ENCODE peak calls at places on chromosomes 3 and 15, in eight cellular contexts. S, D, P, H, L, Q, V and W are unnamed samples.

GRCh38 chr15:101031203-101031602 is 112.0 kb downstream of the LRRK1 start:
- DNase-seq in V (peak; percentile 47), H (peak; percentile 32), D (no peak), P (no peak), L (no peak), Q (peak; percentile 78), S (no peak), W (no peak)

GRCh38 chr3:2579206-2579605 is 480.5 kb downstream of the CNTN4 start:
- DNase-seq in L (no peak), V (no peak), H (no peak), S (no peak), P (no peak), D (no peak), Q (no peak), W (no peak)

GRCh38 chr15:76626611-76627010 is 278.5 kb downstream of the SCAPER start:
- DNase-seq in L (no peak), D (no peak), S (no peak), P (no peak), V (no peak), Q (no peak), H (no peak), W (no peak)

GRCh38 chr15:70058642-70059360 is 38.9 kb downstream of the TLE3 start:
- DNase-seq in D (peak; percentile 2), S (no peak), L (no peak), V (peak; percentile 53), P (no peak), Q (no peak), H (no peak), W (no peak)

GRCh38 chr3:127597020-127597771 is 1.0 kb upstream of the MCM2 start:
- DNase-seq in Q (no peak), D (no peak), S (peak; percentile 43), H (no peak), V (no peak), P (no peak), L (no peak), W (no peak)

GRCh38 chr3:40505599-40506462 is at the start of gene ZNF620:
- DNase-seq in H (peak; percentile 54), P (peak; percentile 41), D (peak; percentile 88), Q (peak; percentile 62), V (peak; percentile 89), S (peak; percentile 74), L (peak; percentile 90), W (peak; percentile 36)

GRCh38 chr3:177724020-177724638 is 526.8 kb upstream of the TBL1XR1 start:
- DNase-seq in Q (no peak), S (no peak), D (peak; percentile 91), H (no peak), V (peak; percentile 83), L (no peak), P (no peak), W (no peak)

GRCh38 chr15:42650208-42651066 is 75.0 kb downstream of the STARD9 start:
- DNase-seq in P (peak; percentile 18), V (no peak), D (peak; percentile 53), L (peak; percentile 69), S (peak; percentile 53), H (peak; percentile 88), Q (peak; percentile 63), W (peak; percentile 85)

GRCh38 chr3:57794951-57795350 is 38.8 kb downstream of the SLMAP start:
- DNase-seq in V (no peak), Q (no peak), P (no peak), L (no peak), S (no peak), H (no peak), D (no peak), W (no peak)

GRCh38 chr3:57792198-57792597 is 36.1 kb downstream of the SLMAP start:
- DNase-seq in D (no peak), P (no peak), L (no peak), V (no peak), Q (no peak), S (no peak), H (no peak), W (no peak)

GRCh38 chr3:57796261-57796660 is 40.2 kb downstream of the SLMAP start:
- DNase-seq in V (no peak), H (peak; percentile 19), L (no peak), P (no peak), Q (no peak), S (no peak), D (no peak), W (no peak)

GRCh38 chr3:57794501-57794900 is 38.4 kb downstream of the SLMAP start:
- DNase-seq in L (no peak), P (no peak), S (no peak), H (no peak), V (no peak), Q (no peak), D (no peak), W (no peak)

GRCh38 chr3:57793737-57794187 is 37.7 kb downstream of the SLMAP start:
- DNase-seq in V (no peak), D (no peak), L (no peak), H (peak; percentile 26), Q (peak; percentile 44), S (no peak), P (no peak), W (no peak)
- H3K27ac ChIP-seq in V (no peak overlapping the region), D (no peak overlapping the region), L (no peak overlapping the region), H (peak overlapping the region; percentile 49), Q (peak overlapping the region; percentile 53), S (no peak overlapping the region), P (peak overlapping the region; percentile 47), W (no peak overlapping the region)

GRCh38 chr15:25408929-25409328 is 29.9 kb downstream of the UBE3A start:
- DNase-seq in P (no peak), V (no peak), D (no peak), L (no peak), H (no peak), Q (no peak), S (no peak), W (no peak)

GRCh38 chr15:25407950-25408349 is 30.9 kb downstream of the UBE3A start:
- DNase-seq in H (no peak), D (no peak), L (no peak), V (peak; percentile 44), S (no peak), Q (no peak), P (no peak), W (no peak)

GRCh38 chr15:25408428-25408827 is 30.4 kb downstream of the UBE3A start:
- DNase-seq in L (no peak), D (no peak), Q (no peak), S (no peak), P (no peak), V (no peak), H (peak; percentile 31), W (no peak)

GRCh38 chr15:25406846-25407245 is 32.0 kb downstream of the UBE3A start:
- DNase-seq in V (no peak), L (no peak), P (no peak), H (no peak), S (no peak), Q (no peak), D (no peak), W (no peak)

DNA sequence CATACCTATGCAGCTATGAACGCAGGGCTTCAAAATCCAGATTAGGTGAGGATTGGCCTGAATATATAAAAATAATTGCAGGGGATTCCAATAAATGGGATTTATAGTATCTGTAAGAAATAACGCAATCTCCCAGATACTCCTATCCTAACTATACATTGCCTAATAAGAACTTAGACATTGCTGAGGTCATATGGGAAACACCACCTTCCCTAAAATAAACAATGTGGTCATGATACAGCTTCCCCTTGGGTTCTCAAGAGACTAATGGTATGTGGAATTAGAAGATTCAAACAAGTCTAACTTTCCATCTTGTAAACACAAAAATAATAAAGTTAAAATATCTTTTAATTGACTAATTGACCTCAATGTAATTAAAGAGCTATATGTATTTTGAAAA is 28.2 kb downstream of the UBE3A start:
- DNase-seq in H (peak; percentile 75), Q (no peak), P (no peak), S (no peak), V (no peak), D (no peak), L (no peak), W (no peak)
- H3K9me3 ChIP-seq in H (no peaks in the 10 kb centered on the region), Q (no peaks in the 10 kb centered on the region), P (no peaks in the 10 kb centered on the region), S (no peaks in the 10 kb centered on the region), V (no peaks in the 10 kb centered on the region), D (no peaks in the 10 kb centered on the region), L (no peaks in the 10 kb centered on the region), W (peaks cover 4% of the 10 kb centered on the region)

GRCh38 chr3:85785766-85786165 is 827.0 kb downstream of the CADM2 start:
- DNase-seq in L (no peak), D (no peak), H (no peak), S (no peak), Q (no peak), V (no peak), P (no peak), W (no peak)

GRCh38 chr3:85783331-85783730 is 824.5 kb downstream of the CADM2 start:
- DNase-seq in P (no peak), S (no peak), V (no peak), D (peak; percentile 30), Q (no peak), L (no peak), H (no peak), W (no peak)

GRCh38 chr3:85780806-85781205 is 822.0 kb downstream of the CADM2 start:
- DNase-seq in L (no peak), V (no peak), S (no peak), P (no peak), H (no peak), D (no peak), Q (no peak), W (no peak)

GRCh38 chr3:85781806-85782205 is 823.0 kb downstream of the CADM2 start:
- DNase-seq in L (no peak), V (no peak), S (no peak), H (no peak), D (no peak), Q (no peak), P (no peak), W (no peak)
- H3K36me3 ChIP-seq in L (no peaks in the 10 kb centered on the region), V (no peaks in the 10 kb centered on the region), S (no peaks in the 10 kb centered on the region), H (no peaks in the 10 kb centered on the region), D (no peaks in the 10 kb centered on the region), Q (no peaks in the 10 kb centered on the region), P (no peaks in the 10 kb centered on the region), W (no peaks in the 10 kb centered on the region)

GRCh38 chr3:29381595-29381994 is 100.7 kb downstream of the RBMS3 start:
- DNase-seq in S (no peak), D (no peak), P (no peak), Q (no peak), H (peak; percentile 51), V (no peak), L (no peak), W (no peak)

GRCh38 chr3:29384640-29385039 is 103.8 kb downstream of the RBMS3 start:
- DNase-seq in Q (peak; percentile 19), H (peak; percentile 65), P (no peak), L (peak; percentile 8), V (no peak), D (peak; percentile 34), S (no peak), W (no peak)

GRCh38 chr3:29382845-29383244 is 102.0 kb downstream of the RBMS3 start:
- DNase-seq in Q (no peak), P (no peak), D (no peak), V (no peak), L (no peak), S (no peak), H (no peak), W (no peak)

GRCh38 chr3:29385056-29385455 is 104.2 kb downstream of the RBMS3 start:
- DNase-seq in Q (no peak), D (no peak), P (no peak), L (peak; percentile 16), H (no peak), S (no peak), V (no peak), W (no peak)

DNA sequence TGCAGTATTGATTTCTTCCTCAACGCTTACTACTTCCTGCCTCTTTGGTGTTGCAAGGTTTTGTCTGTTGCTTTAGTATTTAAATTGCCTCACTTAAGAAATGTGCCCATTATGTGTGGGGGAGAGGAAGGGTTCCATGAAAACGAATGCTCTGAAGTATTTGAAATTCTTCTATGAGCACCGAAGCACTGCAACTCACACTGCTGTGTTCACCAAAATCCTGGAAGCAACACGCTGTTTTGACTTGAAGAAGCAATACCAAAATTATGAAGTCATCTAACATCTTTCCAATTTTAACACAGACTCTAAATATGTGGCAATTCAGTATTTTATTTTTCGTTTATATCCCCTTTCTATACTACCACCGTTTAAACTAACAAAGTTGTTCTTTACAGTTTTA is 101.5 kb downstream of the RBMS3 start:
- DNase-seq in S (no peak), P (no peak), H (peak; percentile 34), D (no peak), Q (no peak), V (no peak), L (no peak), W (no peak)
- H3K27ac ChIP-seq in S (no peak overlapping the region), P (no peak overlapping the region), H (no peak overlapping the region), D (peak overlapping the region; percentile 58), Q (no peak overlapping the region), V (no peak overlapping the region), L (no peak overlapping the region), W (no peak overlapping the region)